ENCODE peak calls at places on chromosomes 7 and 10, in five cellular contexts. One of them, this sample, is unnamed.

GRCh38 chr7:380724-381210 is 90.8 kb downstream of the FOXL3 start:
- DNase-seq in bronchial epithelial cell: no peak
- DNase-seq in cardiac muscle cell: no peak
- DNase-seq in RWPE1: no peak
- DNase-seq in cerebellar cortex: no peak
- DNase-seq in this sample: no peak

GRCh38 chr7:125618516-125618915 is 688.9 kb upstream of the POT1 start:
- DNase-seq in bronchial epithelial cell: no peak
- DNase-seq in cardiac muscle cell: no peak
- DNase-seq in RWPE1: no peak
- DNase-seq in cerebellar cortex: no peak
- DNase-seq in this sample: no peak

GRCh38 chr10:31274310-31274709 is 44.7 kb upstream of the ZEB1 start:
- DNase-seq in bronchial epithelial cell: peak
- DNase-seq in cardiac muscle cell: peak
- DNase-seq in RWPE1: no peak
- DNase-seq in cerebellar cortex: no peak
- DNase-seq in this sample: no peak

GRCh38 chr7:22419488-22419887 is 62.5 kb upstream of the RAPGEF5 start:
- DNase-seq in bronchial epithelial cell: no peak
- DNase-seq in cardiac muscle cell: no peak
- DNase-seq in RWPE1: no peak
- DNase-seq in cerebellar cortex: no peak
- DNase-seq in this sample: peak

GRCh38 chr7:134186022-134186421 is 58.9 kb downstream of the LRGUK start:
- DNase-seq in bronchial epithelial cell: peak
- DNase-seq in cardiac muscle cell: no peak
- DNase-seq in RWPE1: peak
- DNase-seq in cerebellar cortex: no peak
- DNase-seq in this sample: no peak

GRCh38 chr7:74044366-74045350 is 16.7 kb downstream of the ELN start:
- DNase-seq in bronchial epithelial cell: no peak
- DNase-seq in cardiac muscle cell: no peak
- DNase-seq in RWPE1: no peak
- DNase-seq in cerebellar cortex: no peak
- DNase-seq in this sample: no peak

GRCh38 chr7:32115831-32116230 is 45.6 kb upstream of the PDE1C start:
- DNase-seq in bronchial epithelial cell: no peak
- DNase-seq in cardiac muscle cell: no peak
- DNase-seq in RWPE1: no peak
- DNase-seq in cerebellar cortex: no peak
- DNase-seq in this sample: no peak

GRCh38 chr7:50405246-50405645 is 44.9 kb downstream of the FIGNL1 start:
- DNase-seq in bronchial epithelial cell: no peak
- DNase-seq in cardiac muscle cell: no peak
- DNase-seq in RWPE1: no peak
- DNase-seq in cerebellar cortex: no peak
- DNase-seq in this sample: no peak

GRCh38 chr7:23315366-23315765 is 16.2 kb downstream of the MALSU1 start:
- DNase-seq in bronchial epithelial cell: peak
- DNase-seq in cardiac muscle cell: peak
- DNase-seq in RWPE1: no peak
- DNase-seq in cerebellar cortex: no peak
- DNase-seq in this sample: no peak

GRCh38 chr7:135994466-135995205 is 17.5 kb upstream of the MTPN start:
- DNase-seq in bronchial epithelial cell: peak
- DNase-seq in cardiac muscle cell: peak
- DNase-seq in RWPE1: no peak
- DNase-seq in cerebellar cortex: no peak
- DNase-seq in this sample: no peak

GRCh38 chr7:47448971-47449370 is 132.9 kb downstream of the TNS3 start:
- DNase-seq in bronchial epithelial cell: no peak
- DNase-seq in cardiac muscle cell: no peak
- DNase-seq in RWPE1: no peak
- DNase-seq in cerebellar cortex: no peak
- DNase-seq in this sample: no peak

GRCh38 chr10:110498982-110499795 is 1.5 kb downstream of the DUSP5 start:
- DNase-seq in bronchial epithelial cell: peak
- DNase-seq in cardiac muscle cell: peak
- DNase-seq in RWPE1: peak
- DNase-seq in cerebellar cortex: peak
- DNase-seq in this sample: peak

GRCh38 chr7:9978111-9979064 is 995.3 kb upstream of the PHF14 start:
- DNase-seq in bronchial epithelial cell: no peak
- DNase-seq in cardiac muscle cell: no peak
- DNase-seq in RWPE1: no peak
- DNase-seq in cerebellar cortex: no peak
- DNase-seq in this sample: no peak

GRCh38 chr10:13630231-13630630 is 43.5 kb downstream of the PRPF18 start:
- DNase-seq in bronchial epithelial cell: no peak
- DNase-seq in cardiac muscle cell: no peak
- DNase-seq in RWPE1: no peak
- DNase-seq in cerebellar cortex: no peak
- DNase-seq in this sample: no peak

GRCh38 chr10:59991661-59992060 is 85.3 kb upstream of the CCDC6 start:
- DNase-seq in bronchial epithelial cell: peak
- DNase-seq in cardiac muscle cell: peak
- DNase-seq in RWPE1: peak
- DNase-seq in cerebellar cortex: peak
- DNase-seq in this sample: peak

GRCh38 chr7:32043688-32044087 is 26.5 kb downstream of the PDE1C start:
- DNase-seq in bronchial epithelial cell: no peak
- DNase-seq in cardiac muscle cell: peak
- DNase-seq in RWPE1: no peak
- DNase-seq in cerebellar cortex: no peak
- DNase-seq in this sample: no peak

GRCh38 chr10:86346169-86346793 is 20.3 kb downstream of the GRID1 start:
- DNase-seq in bronchial epithelial cell: no peak
- DNase-seq in cardiac muscle cell: no peak
- DNase-seq in RWPE1: no peak
- DNase-seq in cerebellar cortex: no peak
- DNase-seq in this sample: no peak

GRCh38 chr7:44072364-44073231 is 7.2 kb upstream of the PGAM2 start:
- DNase-seq in bronchial epithelial cell: peak
- DNase-seq in cardiac muscle cell: peak
- DNase-seq in RWPE1: peak
- DNase-seq in cerebellar cortex: peak
- DNase-seq in this sample: peak

GRCh38 chr7:148447221-148447845 is 143.2 kb upstream of the C7orf33 start:
- DNase-seq in bronchial epithelial cell: peak
- DNase-seq in cardiac muscle cell: no peak
- DNase-seq in RWPE1: no peak
- DNase-seq in cerebellar cortex: no peak
- DNase-seq in this sample: no peak

GRCh38 chr10:72257051-72257892 is 16.5 kb upstream of the DDIT4 start:
- DNase-seq in bronchial epithelial cell: no peak
- DNase-seq in cardiac muscle cell: peak
- DNase-seq in RWPE1: no peak
- DNase-seq in cerebellar cortex: no peak
- DNase-seq in this sample: no peak

GRCh38 chr10:23362069-23362830 is 17.7 kb upstream of the C10orf67 start:
- DNase-seq in bronchial epithelial cell: no peak
- DNase-seq in cardiac muscle cell: no peak
- DNase-seq in RWPE1: no peak
- DNase-seq in cerebellar cortex: no peak
- DNase-seq in this sample: no peak

GRCh38 chr7:12725575-12726316 is 38.3 kb downstream of the ARL4A start:
- DNase-seq in bronchial epithelial cell: no peak
- DNase-seq in cardiac muscle cell: no peak
- DNase-seq in RWPE1: no peak
- DNase-seq in cerebellar cortex: no peak
- DNase-seq in this sample: no peak

GRCh38 chr10:77504870-77505257 is 132.7 kb downstream of the KCNMA1 start:
- DNase-seq in bronchial epithelial cell: peak
- DNase-seq in cardiac muscle cell: no peak
- DNase-seq in RWPE1: peak
- DNase-seq in cerebellar cortex: no peak
- DNase-seq in this sample: no peak

GRCh38 chr10:15244635-15245197 is 76.2 kb upstream of the NMT2 start:
- DNase-seq in bronchial epithelial cell: no peak
- DNase-seq in cardiac muscle cell: no peak
- DNase-seq in RWPE1: no peak
- DNase-seq in cerebellar cortex: no peak
- DNase-seq in this sample: no peak

GRCh38 chr7:128883622-128884549 is 21.2 kb downstream of the ATP6V1F start:
- DNase-seq in bronchial epithelial cell: peak
- DNase-seq in cardiac muscle cell: peak
- DNase-seq in RWPE1: peak
- DNase-seq in cerebellar cortex: peak
- DNase-seq in this sample: peak

GRCh38 chr7:141731476-141732149 is 6.5 kb upstream of the SSBP1 start:
- DNase-seq in bronchial epithelial cell: no peak
- DNase-seq in cardiac muscle cell: no peak
- DNase-seq in RWPE1: no peak
- DNase-seq in cerebellar cortex: peak
- DNase-seq in this sample: no peak

GRCh38 chr10:124999433-125000365 is 57.8 kb downstream of the ZRANB1 start:
- DNase-seq in bronchial epithelial cell: no peak
- DNase-seq in cardiac muscle cell: peak
- DNase-seq in RWPE1: no peak
- DNase-seq in cerebellar cortex: peak
- DNase-seq in this sample: no peak

GRCh38 chr7:107891619-107892366 is 810 bp downstream of the DLD start:
- DNase-seq in bronchial epithelial cell: peak
- DNase-seq in cardiac muscle cell: peak
- DNase-seq in RWPE1: peak
- DNase-seq in cerebellar cortex: no peak
- DNase-seq in this sample: no peak

GRCh38 chr10:110815354-110816004 is 56.2 kb upstream of the PDCD4 start:
- DNase-seq in bronchial epithelial cell: no peak
- DNase-seq in cardiac muscle cell: no peak
- DNase-seq in RWPE1: no peak
- DNase-seq in cerebellar cortex: no peak
- DNase-seq in this sample: no peak

GRCh38 chr7:14892961-14893360 is 9.6 kb downstream of the DGKB start:
- DNase-seq in bronchial epithelial cell: peak
- DNase-seq in cardiac muscle cell: no peak
- DNase-seq in RWPE1: no peak
- DNase-seq in cerebellar cortex: no peak
- DNase-seq in this sample: no peak

GRCh38 chr7:26958834-26959233 is 94.4 kb upstream of the SKAP2 start:
- DNase-seq in bronchial epithelial cell: peak
- DNase-seq in cardiac muscle cell: no peak
- DNase-seq in RWPE1: peak
- DNase-seq in cerebellar cortex: no peak
- DNase-seq in this sample: no peak

GRCh38 chr7:24580283-24580946 is 7.2 kb downstream of the PALS2 start:
- DNase-seq in bronchial epithelial cell: peak
- DNase-seq in cardiac muscle cell: no peak
- DNase-seq in RWPE1: no peak
- DNase-seq in cerebellar cortex: no peak
- DNase-seq in this sample: no peak

GRCh38 chr7:136555933-136556332 is 312.5 kb upstream of the CHRM2 start:
- DNase-seq in bronchial epithelial cell: no peak
- DNase-seq in cardiac muscle cell: no peak
- DNase-seq in RWPE1: no peak
- DNase-seq in cerebellar cortex: no peak
- DNase-seq in this sample: peak

GRCh38 chr10:99784731-99785441 is 2.4 kb downstream of the ABCC2 start:
- DNase-seq in bronchial epithelial cell: no peak
- DNase-seq in cardiac muscle cell: no peak
- DNase-seq in RWPE1: peak
- DNase-seq in cerebellar cortex: no peak
- DNase-seq in this sample: no peak

GRCh38 chr7:28407643-28408042 is 4.7 kb upstream of the CREB5 start:
- DNase-seq in bronchial epithelial cell: peak
- DNase-seq in cardiac muscle cell: peak
- DNase-seq in RWPE1: peak
- DNase-seq in cerebellar cortex: no peak
- DNase-seq in this sample: no peak

GRCh38 chr10:132297521-132297920 is 10.2 kb downstream of the STK32C start:
- DNase-seq in bronchial epithelial cell: no peak
- DNase-seq in cardiac muscle cell: no peak
- DNase-seq in RWPE1: no peak
- DNase-seq in cerebellar cortex: no peak
- DNase-seq in this sample: no peak

GRCh38 chr7:23863209-23863798 is 153.3 kb downstream of the STK31 start:
- DNase-seq in bronchial epithelial cell: peak
- DNase-seq in cardiac muscle cell: peak
- DNase-seq in RWPE1: peak
- DNase-seq in cerebellar cortex: peak
- DNase-seq in this sample: peak